ENCODE peak calls at places on chromosomes 3 and 15, in five cellular contexts. U is GM19239; H is HTR-8/SVneo; S is DMS 273 treated with DMSO at 0.1 percent for 48 hours; E is stimulated activated CD8-positive, alpha-beta memory T cell treated with anti-CD3 and anti-CD28 coated beads, Interleukin-7, amount 100 ng/mL, for 4 hours. D is an unnamed sample.

GRCh38 chr3:185880600-185880999 is 55.8 kb upstream of the IGF2BP2 start:
- DNase-seq in U (no peak), H (no peak), S (no peak), E (no peak), D (no peak)

GRCh38 chr3:127221062-127222035 is 28.4 kb downstream of the PRR23E start:
- DNase-seq in U (no peak), H (no peak), S (no peak), E (no peak), D (no peak)

GRCh38 chr3:192860464-192860863 is 57.2 kb downstream of the MB21D2 start:
- DNase-seq in U (no peak), H (no peak), S (no peak), E (no peak), D (no peak)

GRCh38 chr3:64351713-64352595 is 126.7 kb upstream of the PRICKLE2 start:
- DNase-seq in U (no peak), H (no peak), S (peak), E (no peak), D (no peak)

GRCh38 chr3:86702381-86702958 is 288.5 kb downstream of the VGLL3 start:
- DNase-seq in U (no peak), H (peak), S (no peak), E (no peak), D (no peak)

GRCh38 chr3:126854666-126855065 is 128.2 kb upstream of the PLXNA1 start:
- DNase-seq in U (no peak), H (no peak), S (no peak), E (no peak), D (no peak)

GRCh38 chr15:89926158-89926557 is 13.4 kb upstream of the ARPIN start:
- DNase-seq in U (no peak), H (no peak), S (no peak), E (no peak), D (no peak)

GRCh38 chr3:3800685-3801509 is 1.7 kb downstream of the LRRN1 start:
- DNase-seq in U (no peak), H (no peak), S (no peak), E (no peak), D (no peak)

GRCh38 chr3:118890186-118890585 is 144.5 kb downstream of the IGSF11 start:
- DNase-seq in U (no peak), H (no peak), S (no peak), E (no peak), D (no peak)

GRCh38 chr3:58188921-58189451 is 21.8 kb downstream of the DNASE1L3 start:
- DNase-seq in U (no peak), H (no peak), S (no peak), E (no peak), D (no peak)

GRCh38 chr3:15638193-15638890 is 36.8 kb downstream of the BTD start:
- DNase-seq in U (no peak), H (no peak), S (no peak), E (no peak), D (no peak)

GRCh38 chr15:73930371-73930770 is 4.1 kb downstream of the LOXL1 start:
- DNase-seq in U (no peak), H (no peak), S (no peak), E (no peak), D (no peak)

GRCh38 chr3:126356373-126357298 is 572 bp downstream of the KLF15 start:
- DNase-seq in U (peak), H (no peak), S (no peak), E (no peak), D (no peak)

GRCh38 chr15:78302579-78302978 is 3.2 kb upstream of the SKIC8 start:
- DNase-seq in U (no peak), H (no peak), S (no peak), E (no peak), D (no peak)

GRCh38 chr3:189588061-189588817 is 43.0 kb upstream of the TP63 start:
- DNase-seq in U (no peak), H (peak), S (no peak), E (no peak), D (no peak)

GRCh38 chr3:122915300-122916055 is 112.1 kb downstream of the SEMA5B start:
- DNase-seq in U (no peak), H (no peak), S (no peak), E (no peak), D (no peak)

GRCh38 chr15:81394609-81395008 is 20.6 kb upstream of the TMC3 start:
- DNase-seq in U (no peak), H (no peak), S (no peak), E (no peak), D (no peak)

GRCh38 chr15:74307827-74308642 is 59.4 kb downstream of the CYP11A1 start:
- DNase-seq in U (peak), H (peak), S (peak), E (no peak), D (no peak)

GRCh38 chr3:81744366-81744765 is 17.1 kb downstream of the GBE1 start:
- DNase-seq in U (no peak), H (no peak), S (no peak), E (no peak), D (no peak)

GRCh38 chr3:135965506-135966348 is at the start of gene PPP2R3A:
- DNase-seq in U (peak), H (peak), S (peak), E (peak), D (peak)

GRCh38 chr15:67853454-67853853 is 13.6 kb upstream of the RNU6-1 start:
- DNase-seq in U (no peak), H (no peak), S (no peak), E (no peak), D (no peak)

GRCh38 chr15:67788986-67789385 is 36.3 kb upstream of the SKOR1 start:
- DNase-seq in U (no peak), H (no peak), S (no peak), E (no peak), D (no peak)

GRCh38 chr3:78154521-78155186 is 1114.8 kb downstream of the ROBO2 start:
- DNase-seq in U (no peak), H (no peak), S (no peak), E (no peak), D (no peak)

GRCh38 chr3:197516517-197516889 is 39.3 kb downstream of the BDH1 start:
- DNase-seq in U (no peak), H (peak), S (peak), E (peak), D (no peak)

GRCh38 chr3:164230385-164231094 is 847.8 kb downstream of the SI start:
- DNase-seq in U (no peak), H (no peak), S (no peak), E (no peak), D (no peak)

GRCh38 chr3:101851072-101851471 is 1.8 kb downstream of the NFKBIZ start:
- DNase-seq in U (no peak), H (no peak), S (no peak), E (no peak), D (no peak)

GRCh38 chr3:32467333-32468070 is 35.1 kb downstream of the CMTM6 start:
- DNase-seq in U (peak), H (peak), S (no peak), E (no peak), D (peak)

D was measured in GM18507.